ENCODE peak calls at places on chromosomes 13 and 19, in nine cellular contexts. N is HCT116, S is fibroblast of lung, T is body of pancreas, E is H9, U is heart left ventricle, M is lung, A is stomach, P is suprapubic skin. V is an unnamed sample.

GRCh38 chr19:19657397-19657783 is 6.1 kb downstream of the ATP13A1 start:
- DNase-seq in S (no peak), T (no peak), E (no peak), U (no peak), M (no peak), A (no peak), P (no peak), N (no peak), V (no peak)

GRCh38 chr19:19145281-19145999 is 7.2 kb upstream of the TMEM161A start:
- DNase-seq in P (no peak), A (no peak), S (no peak), M (no peak), N (no peak), U (no peak), E (no peak), T (no peak), V (no peak)

GRCh38 chr19:8589177-8589714 is 12.0 kb upstream of the MYO1F start:
- DNase-seq in A (no peak), E (no peak), N (no peak), P (no peak), T (no peak), U (no peak), S (no peak), M (no peak), V (no peak)

GRCh38 chr19:12090807-12091206 is 26.3 kb downstream of the ZNF844 start:
- DNase-seq in T (peak; percentile 69), S (peak; percentile 69), A (peak; percentile 60), P (no peak), U (peak; percentile 62), N (no peak), E (peak; percentile 58), M (peak; percentile 72), V (no peak)

GRCh38 chr13:29721766-29722165 is 126.3 kb upstream of the SLC7A1 start:
- DNase-seq in U (no peak), M (no peak), P (no peak), E (no peak), N (no peak), S (no peak), A (no peak), T (no peak), V (no peak)

GRCh38 chr13:110676511-110677204 is 29.3 kb downstream of the CARS2 start:
- DNase-seq in U (no peak), M (no peak), S (no peak), T (peak; percentile 61), A (no peak), E (no peak), P (no peak), N (no peak), V (no peak)

GRCh38 chr13:44434441-44435141 is 61.0 kb downstream of the SERP2 start:
- DNase-seq in P (no peak), S (no peak), T (no peak), E (no peak), U (no peak), M (no peak), N (no peak), A (no peak), V (no peak)

GRCh38 chr19:44055870-44056269 is 4.0 kb downstream of the ZNF223 start:
- DNase-seq in A (no peak), N (no peak), U (no peak), E (peak; percentile 28), P (no peak), T (no peak), M (no peak), S (no peak), V (no peak)

GRCh38 chr19:50248826-50249225 is 45.4 kb downstream of the MYH14 start:
- DNase-seq in P (no peak), M (no peak), U (no peak), N (no peak), A (no peak), S (no peak), E (no peak), T (no peak), V (no peak)

GRCh38 chr19:51020988-51021651 is 1.6 kb upstream of the KLK10 start:
- DNase-seq in N (no peak), U (no peak), A (peak; percentile 34), M (no peak), E (no peak), S (peak; percentile 56), T (peak; percentile 65), P (no peak), V (no peak)

GRCh38 chr13:50887153-50887552 is 22.4 kb upstream of the RNASEH2B start:
- DNase-seq in N (no peak), S (no peak), E (no peak), T (no peak), A (no peak), M (no peak), P (no peak), U (no peak), V (no peak)

GRCh38 chr13:109740121-109740520 is 46.3 kb downstream of the IRS2 start:
- DNase-seq in T (no peak), S (no peak), U (no peak), P (no peak), M (no peak), N (no peak), E (no peak), A (no peak), V (peak; percentile 17)

GRCh38 chr19:16283103-16283469 is 41.5 kb upstream of the KLF2 start:
- DNase-seq in A (no peak), N (no peak), S (peak; percentile 56), T (no peak), U (no peak), M (no peak), P (no peak), E (no peak), V (no peak)
- H3K27ac ChIP-seq in A (peak overlapping the region; percentile 83), N (no peak overlapping the region), S (peak overlapping the region; percentile 84), T (peak overlapping the region; percentile 85), U (peak overlapping the region; percentile 98), M (peak overlapping the region; percentile 86), P (peak overlapping the region; percentile 89), E (no peak overlapping the region), V (peak overlapping the region; percentile 90)

GRCh38 chr19:34963531-34964406 is at the start of gene ZNF792:
- DNase-seq in A (peak; percentile 70), N (peak; percentile 16), P (no peak), M (peak; percentile 67), U (peak; percentile 71), E (peak; percentile 82), S (peak; percentile 30), T (peak; percentile 73), V (peak; percentile 59)

GRCh38 chr19:34962281-34962944 is 1.6 kb downstream of the ZNF792 start:
- DNase-seq in N (no peak), A (no peak), P (no peak), U (peak; percentile 35), M (no peak), E (no peak), T (peak; percentile 23), S (no peak), V (no peak)

GRCh38 chr19:34961775-34962174 is 2.3 kb downstream of the ZNF792 start:
- DNase-seq in U (no peak), P (no peak), E (no peak), S (no peak), M (no peak), N (no peak), A (no peak), T (no peak), V (no peak)

GRCh38 chr19:34964598-34964997 is 569 bp upstream of the ZNF792 start:
- DNase-seq in E (no peak), U (no peak), A (no peak), T (no peak), M (no peak), P (no peak), N (no peak), S (no peak), V (no peak)

DNA sequence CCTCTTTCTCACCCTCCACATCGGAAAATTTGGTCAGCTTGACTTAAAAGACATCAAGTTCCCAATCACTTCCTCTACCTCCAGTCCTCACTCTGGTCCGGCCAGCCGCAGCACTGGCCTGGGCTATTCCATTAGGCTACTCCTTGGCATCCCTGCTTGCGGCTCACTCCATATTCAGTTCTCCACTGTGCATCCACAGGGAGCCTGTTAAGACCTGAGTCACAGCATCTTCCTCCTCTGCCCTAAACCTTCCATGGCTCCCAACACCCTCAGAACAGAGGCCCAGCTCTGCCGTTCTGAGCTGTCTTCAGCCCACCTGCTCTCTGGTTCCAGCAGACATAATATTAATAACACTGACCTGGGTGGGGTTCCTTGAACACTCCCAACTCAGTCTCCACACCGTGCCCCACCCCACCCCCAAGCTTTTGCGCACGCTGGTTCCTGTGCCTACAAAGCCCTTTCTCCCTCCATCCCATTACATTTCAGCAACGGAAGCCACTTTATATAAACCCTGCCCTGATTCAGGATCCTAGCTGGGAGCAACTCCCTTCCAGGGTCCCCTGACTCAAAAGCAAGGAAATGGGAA is 991 bp downstream of the ZNF792 start:
- DNase-seq in A (no peak), S (no peak), N (no peak), T (no peak), U (no peak), P (no peak), M (no peak), E (no peak), V (no peak)
- H3K27ac ChIP-seq in A (peak overlapping the region; percentile 82), S (no peak overlapping the region), N (peak overlapping the region; percentile 57), T (peak overlapping the region; percentile 57), U (peak overlapping the region; percentile 83), P (peak overlapping the region; percentile 61), M (peak overlapping the region; percentile 74), E (no peak overlapping the region), V (peak overlapping the region; percentile 75)

DNA sequence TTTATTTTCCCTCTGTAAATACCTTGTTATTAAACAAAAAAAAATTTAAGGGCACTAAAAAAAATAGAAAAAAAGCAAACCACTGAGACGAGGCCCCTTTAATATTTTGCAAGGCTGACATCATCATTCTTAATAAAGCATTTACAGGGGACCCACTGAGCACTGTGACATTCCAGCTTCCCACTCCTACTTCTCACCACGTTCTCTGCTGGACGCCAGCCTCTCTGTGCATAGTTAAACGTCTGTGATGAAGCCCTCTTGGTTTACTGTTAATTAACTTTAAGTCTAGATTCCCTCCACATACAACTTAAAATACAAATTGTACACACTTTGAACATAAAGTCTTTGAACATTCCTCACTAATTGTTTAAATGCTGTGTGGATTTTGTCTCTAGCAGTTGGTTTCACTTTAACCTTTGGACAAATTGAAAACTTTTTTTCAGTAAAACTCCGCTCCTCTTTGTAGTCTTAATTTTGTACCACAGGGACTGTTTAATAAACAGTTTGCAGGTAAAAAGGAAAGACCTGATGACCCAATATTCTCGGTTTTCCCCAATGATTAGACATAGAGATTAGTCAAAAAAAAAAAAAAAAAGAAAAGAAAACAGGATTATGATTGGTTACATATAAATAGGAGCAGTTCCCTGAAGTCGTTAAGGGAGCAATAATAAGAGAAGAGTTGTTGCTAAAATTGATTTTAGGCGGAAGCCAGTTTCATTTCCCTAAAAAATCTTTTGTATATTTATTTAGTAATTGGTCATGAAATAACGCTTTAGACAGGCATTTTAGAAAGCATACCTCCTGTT is 219.8 kb downstream of the MZT1 start:
- DNase-seq in A (no peak), N (no peak), M (no peak), T (peak; percentile 6), U (no peak), E (no peak), S (no peak), P (no peak), V (no peak)
- H3K27ac ChIP-seq in A (no peak overlapping the region), N (no peak overlapping the region), M (no peak overlapping the region), T (no peak overlapping the region), U (no peak overlapping the region), E (no peak overlapping the region), S (no peak overlapping the region), P (no peak overlapping the region), V (no peak overlapping the region)

DNA sequence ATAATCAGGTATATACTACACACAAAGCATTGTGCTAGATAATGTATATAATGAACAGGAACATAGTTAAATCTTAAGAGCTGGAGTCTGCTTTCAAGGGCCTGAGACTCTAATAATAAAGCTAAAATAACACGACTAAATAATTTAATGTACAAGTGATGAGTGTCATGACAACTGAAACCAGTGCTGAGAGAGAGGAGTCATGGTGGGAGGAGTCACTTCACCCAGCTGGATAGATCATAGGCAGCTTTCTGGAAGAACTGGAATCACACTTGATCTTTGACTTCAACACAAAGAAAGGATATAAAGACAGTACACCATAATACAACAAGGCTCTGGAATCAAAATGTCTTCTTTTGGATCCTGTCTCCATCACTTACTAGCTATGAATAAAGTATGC is 7.1 kb downstream of the RBM26 start:
- DNase-seq in P (no peak), M (no peak), T (no peak), N (no peak), S (peak; percentile 10), U (no peak), E (no peak), A (no peak), V (no peak)
- H3K27ac ChIP-seq in P (no peak overlapping the region), M (no peak overlapping the region), T (no peak overlapping the region), N (no peak overlapping the region), S (no peak overlapping the region), U (no peak overlapping the region), E (no peak overlapping the region), A (no peak overlapping the region), V (no peak overlapping the region)

V was measured in breast epithelium.